ENCODE peak calls at places on chromosomes 4 and X, in five cellular contexts. D is upper lobe of right lung, H is cardiac muscle cell, L is HCT116, Y is Peyer's patch. Q is an unnamed sample.

GRCh38 chrX:4708970-4709760 is 995.7 kb upstream of the PRKX start:
- DNase-seq in D (no peak), H (no peak), L (no peak), Y (no peak), Q (no peak)

GRCh38 chrX:29652484-29652883 is 562.9 kb upstream of the MAGEB2 start:
- DNase-seq in D (no peak), H (peak), L (no peak), Y (no peak), Q (no peak)

GRCh38 chrX:71637253-71637618 is 18.9 kb upstream of the CXCR3 start:
- DNase-seq in D (no peak), H (no peak), L (no peak), Y (no peak), Q (no peak)

GRCh38 chrX:100654256-100654655 is 10.3 kb downstream of the SRPX2 start:
- DNase-seq in D (no peak), H (peak), L (no peak), Y (no peak), Q (no peak)

GRCh38 chrX:115344885-115345653 is 55.6 kb downstream of the LUZP4 start:
- DNase-seq in D (peak), H (peak), L (peak), Y (no peak), Q (peak)

GRCh38 chr4:139530833-139531427 is 25.1 kb downstream of the SETD7 start:
- DNase-seq in D (no peak), H (peak), L (peak), Y (peak), Q (no peak)

GRCh38 chrX:57528670-57529255 is 63.0 kb upstream of the ZXDB start:
- DNase-seq in D (no peak), H (no peak), L (no peak), Y (no peak), Q (no peak)

GRCh38 chrX:105347373-105347772 is 126.9 kb upstream of the TEX13A start:
- DNase-seq in D (no peak), H (no peak), L (no peak), Y (no peak), Q (no peak)

GRCh38 chr4:38870098-38870850 is 2.7 kb downstream of the FAM114A1 start:
- DNase-seq in D (no peak), H (no peak), L (no peak), Y (no peak), Q (no peak)

GRCh38 chr4:111797455-111798163 is 347.6 kb upstream of the FAM241A start:
- DNase-seq in D (no peak), H (no peak), L (no peak), Y (no peak), Q (no peak)

GRCh38 chr4:164803702-164804101 is 49.8 kb downstream of the SMIM31 start:
- DNase-seq in D (no peak), H (no peak), L (no peak), Y (no peak), Q (no peak)

GRCh38 chr4:174222266-174222872 is 61.1 kb downstream of the FBXO8 start:
- DNase-seq in D (no peak), H (peak), L (peak), Y (no peak), Q (no peak)

GRCh38 chr4:26400140-26400539 is 79.3 kb downstream of the RBPJ start:
- DNase-seq in D (no peak), H (no peak), L (no peak), Y (no peak), Q (no peak)

GRCh38 chrX:136953867-136954787 is 73.6 kb upstream of the RBMX start:
- DNase-seq in D (peak), H (peak), L (peak), Y (peak), Q (peak)

GRCh38 chrX:29726811-29727210 is 488.6 kb upstream of the MAGEB2 start:
- DNase-seq in D (no peak), H (no peak), L (no peak), Y (no peak), Q (no peak)

GRCh38 chrX:149848855-149849254 is 32.1 kb upstream of the MAGEA8 start:
- DNase-seq in D (no peak), H (no peak), L (no peak), Y (no peak), Q (no peak)

GRCh38 chrX:103400931-103401330 is 24.6 kb downstream of the BEX3 start:
- DNase-seq in D (no peak), H (no peak), L (no peak), Y (no peak), Q (no peak)

GRCh38 chr4:26229974-26230373 is 90.8 kb upstream of the RBPJ start:
- DNase-seq in D (no peak), H (no peak), L (no peak), Y (no peak), Q (no peak)

GRCh38 chr4:73727685-73728084 is 12.7 kb upstream of the CXCL8 start:
- DNase-seq in D (peak), H (no peak), L (no peak), Y (no peak), Q (peak)

GRCh38 chr4:181821039-181822004 is 421.9 kb upstream of the TENM3 start:
- DNase-seq in D (no peak), H (peak), L (no peak), Y (no peak), Q (no peak)

GRCh38 chr4:181823645-181824044 is 419.6 kb upstream of the TENM3 start:
- DNase-seq in D (no peak), H (no peak), L (no peak), Y (no peak), Q (no peak)

GRCh38 chr4:181820518-181820917 is 422.7 kb upstream of the TENM3 start:
- DNase-seq in D (no peak), H (no peak), L (no peak), Y (no peak), Q (no peak)

GRCh38 chr4:181822005-181822375 is 421.2 kb upstream of the TENM3 start:
- DNase-seq in D (no peak), H (peak), L (no peak), Y (no peak), Q (no peak)

DNA sequence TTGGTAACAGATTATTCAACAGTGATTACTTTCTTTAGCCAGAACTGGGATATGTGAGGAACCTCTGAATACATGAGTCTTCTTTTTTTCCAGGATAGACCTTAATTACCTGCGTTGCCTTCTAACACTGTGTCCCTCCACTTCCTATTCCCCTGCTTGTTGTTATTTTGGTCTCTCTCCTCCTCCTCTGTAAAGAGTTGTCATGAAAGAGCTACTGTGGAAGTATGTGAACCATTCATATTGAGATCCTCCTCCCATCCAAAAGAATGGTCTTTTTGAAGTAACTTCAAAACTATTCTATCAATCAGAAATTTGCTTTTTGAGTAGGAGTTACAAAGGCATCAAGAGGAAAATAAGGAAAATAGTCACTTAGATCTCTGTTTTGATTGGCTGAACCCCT is 420.0 kb upstream of the TENM3 start:
- DNase-seq in D (no peak), H (no peak), L (no peak), Y (no peak), Q (no peak)
- TF ChIP-seq CTCF in D (no peak), H (no peak), L (no peak), Y (no peak), Q (no peak)

GRCh38 chrX:7485041-7485440 is 337.1 kb upstream of the PUDP start:
- DNase-seq in D (no peak), H (no peak), L (no peak), Y (no peak), Q (no peak)

GRCh38 chrX:7480721-7481120 is 332.8 kb upstream of the PUDP start:
- DNase-seq in D (no peak), H (no peak), L (no peak), Y (no peak), Q (no peak)

GRCh38 chrX:7486502-7486901 is 338.5 kb upstream of the PUDP start:
- DNase-seq in D (no peak), H (no peak), L (no peak), Y (no peak), Q (no peak)
- H3K4me3 ChIP-seq in D (no peak), H (no peak), L (no peak), Y (no peak), Q (no peak)

GRCh38 chrX:13694359-13694758 is 5.4 kb downstream of the RAB9A start:
- DNase-seq in D (no peak), H (no peak), L (no peak), Y (no peak), Q (no peak)
- H3K27ac ChIP-seq in D (no peak), H (no peak), L (no peak), Y (no peak), Q (no peak)

DNA sequence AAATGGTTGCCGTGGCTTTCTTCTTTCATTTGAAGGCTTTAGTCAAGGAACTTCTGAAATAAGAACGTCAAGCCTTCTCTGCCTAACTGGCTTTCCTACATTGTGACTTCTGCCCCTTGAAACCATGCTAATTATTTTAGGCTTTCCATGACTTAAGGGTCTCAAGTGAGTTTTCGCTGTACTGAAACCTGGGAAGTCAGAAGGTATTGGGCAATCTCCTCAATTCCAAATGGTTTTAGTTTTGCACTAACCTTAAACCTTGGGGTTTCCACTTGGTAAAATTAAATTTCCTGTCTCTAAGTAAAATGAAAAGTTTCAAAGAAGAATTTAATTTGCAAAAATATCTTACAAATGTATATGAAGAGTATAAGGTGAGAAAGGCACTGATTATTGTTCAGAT is 73.8 kb downstream of the MBNL3 start:
- DNase-seq in D (no peak), H (no peak), L (no peak), Y (no peak), Q (no peak)
- TF ChIP-seq CTCF in D (no peak), H (no peak), L (no peak), Y (no peak), Q (no peak)

GRCh38 chrX:134570509-134570846 is 87.8 kb downstream of the PLAC1 start:
- DNase-seq in D (no peak), H (no peak), L (no peak), Y (no peak), Q (no peak)

GRCh38 chrX:134571831-134572230 is 86.4 kb downstream of the PLAC1 start:
- DNase-seq in D (no peak), H (peak), L (no peak), Y (no peak), Q (no peak)

GRCh38 chrX:134570899-134571298 is 87.4 kb downstream of the PLAC1 start:
- DNase-seq in D (no peak), H (no peak), L (no peak), Y (no peak), Q (no peak)

GRCh38 chrX:134573683-134574035 is 84.6 kb downstream of the PLAC1 start:
- DNase-seq in D (no peak), H (no peak), L (no peak), Y (no peak), Q (no peak)

DNA sequence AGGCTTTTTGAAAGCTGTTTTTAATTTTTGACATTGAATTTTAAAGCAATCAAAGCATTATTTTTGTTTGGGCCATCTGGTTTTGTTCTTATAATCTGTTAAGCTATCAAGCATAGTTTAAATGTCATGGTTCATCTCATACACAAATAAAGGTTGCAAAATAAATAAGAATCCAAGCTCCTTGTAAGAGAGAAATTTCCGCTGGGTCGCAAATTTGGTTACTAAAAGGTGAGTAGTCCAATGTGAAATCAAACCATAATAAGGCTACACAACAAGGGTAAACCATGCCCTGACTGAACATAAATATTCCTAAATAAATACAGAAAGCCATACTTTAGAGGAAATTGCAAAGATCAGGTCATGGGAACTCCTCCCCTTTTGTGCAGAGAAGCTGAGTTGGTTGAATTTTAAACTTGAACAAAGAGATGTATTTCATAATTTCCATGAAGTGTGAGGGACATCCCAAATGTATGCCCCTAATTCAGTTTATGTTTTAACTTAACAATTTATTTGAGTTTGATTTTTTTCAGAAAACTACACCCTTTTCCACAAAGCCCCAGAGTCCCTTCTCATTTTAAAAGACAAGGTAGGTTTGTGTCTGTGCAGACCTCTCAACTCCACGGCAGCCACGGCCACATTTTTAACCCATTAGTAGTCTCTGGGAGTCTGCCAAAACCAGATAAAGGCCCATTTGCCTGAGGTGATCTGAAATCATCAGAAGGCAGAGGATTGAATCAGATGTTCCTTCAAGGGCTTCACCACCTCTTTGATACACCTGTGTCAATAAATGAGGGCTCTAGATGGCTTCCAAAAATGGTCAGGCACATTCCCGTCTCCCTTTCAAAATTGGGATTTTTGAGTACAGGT is 85.2 kb downstream of the PLAC1 start:
- DNase-seq in D (no peak), H (no peak), L (peak), Y (no peak), Q (no peak)
- H3K4me3 ChIP-seq in D (no peak), H (no peak), L (peak), Y (no peak), Q (no peak)

DNA sequence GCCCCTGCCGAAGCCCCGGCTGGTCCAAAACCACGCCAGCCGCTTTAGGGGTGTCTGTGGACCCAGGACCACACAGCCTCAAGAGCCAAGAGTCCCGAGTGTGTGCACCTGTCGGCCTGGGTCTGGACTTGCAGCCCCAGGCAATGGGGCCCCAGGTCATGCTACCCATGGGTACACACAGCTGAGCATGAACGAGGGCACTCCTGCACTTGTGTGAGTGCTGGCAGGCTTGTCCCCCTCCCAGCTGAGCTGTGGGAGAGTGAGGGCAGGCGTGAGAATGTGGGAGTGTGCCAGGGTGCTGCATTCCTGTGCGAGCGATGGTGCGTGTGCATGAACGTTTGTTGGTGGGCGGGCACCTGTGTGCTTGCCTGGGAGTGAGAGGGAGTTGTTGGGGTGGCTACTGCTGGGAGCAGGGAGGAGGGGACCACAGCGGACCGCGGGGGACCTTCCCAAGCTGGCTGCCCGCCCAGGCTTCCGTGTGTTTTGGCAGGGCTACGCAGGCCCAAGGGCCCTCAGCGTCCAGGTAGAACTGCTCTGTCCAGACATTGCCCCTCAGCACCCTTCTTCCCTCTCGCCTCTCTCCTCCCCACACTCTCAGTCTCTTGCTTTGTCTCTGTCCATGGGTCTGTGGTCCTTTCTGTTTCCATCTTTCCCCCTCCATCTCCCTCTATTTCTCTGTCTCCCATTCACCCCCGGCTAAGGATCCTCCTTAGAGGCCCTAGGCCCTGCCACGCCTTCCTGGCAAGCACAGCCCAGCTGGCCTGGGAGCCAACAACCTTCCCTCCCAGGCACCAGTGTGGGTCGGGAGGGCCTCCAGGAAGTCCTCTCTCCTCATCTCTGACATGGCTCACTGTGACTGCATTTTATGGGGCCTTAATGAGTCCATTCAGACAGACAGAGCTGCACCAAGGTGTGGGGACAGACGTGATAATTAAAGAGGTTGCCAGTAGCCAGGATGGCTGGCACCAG is 31.0 kb downstream of the BLOC1S4 start:
- DNase-seq in D (peak), H (peak), L (no peak), Y (no peak), Q (peak)
- H3K27ac ChIP-seq in D (peak), H (no peak), L (no peak), Y (peak), Q (peak)